ENCODE peak calls at places on chromosomes 2 and 18, in six cellular contexts. D is Caco-2; A is foreskin fibroblast; K is stimulated activated CD4-positive, alpha-beta T cell treated with anti-CD3 and anti-CD28 coated beads, Interleukin-15, amount 100 ng/mL, for 24 hours; N is ovary; J is H9. W is an unnamed sample.
A peak's percentile ranks its signal among the peaks of the same experiment; 100 is the strongest.

GRCh38 chr2:63124209-63124608 is 73.6 kb downstream of the OTX1 start:
- DNase-seq in D (no peak), A (no peak), K (no peak), N (no peak), J (no peak), W (no peak)

GRCh38 chr2:36322108-36322507 is 33.5 kb upstream of the CRIM1 start:
- DNase-seq in D (peak; percentile 35), A (peak; percentile 58), K (no peak), N (no peak), J (peak; percentile 36), W (peak; percentile 47)

GRCh38 chr2:191678437-191679110 is 638 bp downstream of the NABP1 start:
- DNase-seq in D (peak; percentile 70), A (peak; percentile 71), K (peak; percentile 83), N (peak; percentile 63), J (peak; percentile 50), W (no peak)

GRCh38 chr18:27143580-27144287 is 41.4 kb downstream of the CHST9 start:
- DNase-seq in D (no peak), A (no peak), K (no peak), N (no peak), J (no peak), W (no peak)

GRCh38 chr2:16654775-16655456 is 10.7 kb downstream of the CYRIA start:
- DNase-seq in D (no peak), A (no peak), K (no peak), N (no peak), J (no peak), W (no peak)

GRCh38 chr18:21241224-21242131 is 554 bp upstream of the GREB1L start:
- DNase-seq in D (peak; percentile 80), A (peak; percentile 15), K (peak; percentile 3), N (peak; percentile 39), J (peak; percentile 55), W (no peak)

GRCh38 chr2:61238221-61238620 is 76.2 kb downstream of the C2orf74 start:
- DNase-seq in D (no peak), A (no peak), K (no peak), N (no peak), J (no peak), W (no peak)

GRCh38 chr2:145286716-145287115 is 766.8 kb upstream of the ZEB2 start:
- DNase-seq in D (no peak), A (no peak), K (no peak), N (peak; percentile 14), J (no peak), W (no peak)

GRCh38 chr18:35732652-35733051 is 151.1 kb downstream of the GALNT1 start:
- DNase-seq in D (no peak), A (peak; percentile 88), K (no peak), N (no peak), J (no peak), W (peak; percentile 62)

GRCh38 chr2:52083214-52083613 is 1051.3 kb upstream of the NRXN1 start:
- DNase-seq in D (no peak), A (no peak), K (no peak), N (no peak), J (no peak), W (no peak)

GRCh38 chr2:197893403-197894177 is 89.2 kb downstream of the PLCL1 start:
- DNase-seq in D (no peak), A (no peak), K (no peak), N (no peak), J (no peak), W (no peak)

GRCh38 chr2:11687736-11688135 is 17.7 kb upstream of the NTSR2 start:
- DNase-seq in D (no peak), A (no peak), K (no peak), N (no peak), J (no peak), W (no peak)

W was measured in HFFc6.